ENCODE peak calls at places on chromosomes 12 and 14, in five cellular contexts. C, O, H, P and Z are unnamed samples.

GRCh38 chr14:69323266-69323966 is 63.5 kb downstream of the GALNT16 start:
- DNase-seq in C (no peak), O (no peak), P (no peak), H (no peak), Z (no peak)

GRCh38 chr12:59812716-59813115 is 216.9 kb downstream of the SLC16A7 start:
- DNase-seq in H (no peak), O (no peak), C (no peak), P (no peak), Z (no peak)

GRCh38 chr12:46886541-46887041 is 60.8 kb upstream of the SLC38A4 start:
- DNase-seq in H (no peak), P (no peak), O (no peak), C (no peak), Z (no peak)

GRCh38 chr14:69665596-69665995 is 54.2 kb downstream of the SUSD6 start:
- DNase-seq in O (no peak), C (no peak), H (no peak), P (no peak), Z (no peak)

GRCh38 chr12:45509187-45509586 is 220.3 kb upstream of the ARID2 start:
- DNase-seq in P (no peak), H (no peak), C (no peak), O (no peak), Z (no peak)

GRCh38 chr12:58529897-58530296 is 390.4 kb downstream of the LRIG3 start:
- DNase-seq in H (no peak), P (no peak), C (no peak), O (no peak), Z (no peak)

GRCh38 chr12:108328420-108328819 is 10.7 kb downstream of the CMKLR1 start:
- DNase-seq in C (no peak), H (no peak), O (no peak), P (no peak), Z (no peak)

GRCh38 chr12:9064815-9065606 is 50.7 kb downstream of the A2M start:
- DNase-seq in C (peak; percentile 67), H (no peak), O (peak; percentile 76), P (peak; percentile 76), Z (no peak)

GRCh38 chr12:30930238-30931010 is 3.9 kb downstream of the TSPAN11 start:
- DNase-seq in C (no peak), H (no peak), P (no peak), O (peak; percentile 27), Z (no peak)

GRCh38 chr12:103800252-103800771 is 40.7 kb downstream of the NT5DC3 start:
- DNase-seq in O (peak; percentile 83), P (no peak), H (peak; percentile 56), C (no peak), Z (peak; percentile 55)

GRCh38 chr14:104111301-104112112 is 26.0 kb downstream of the ASPG start:
- DNase-seq in C (peak; percentile 2), O (no peak), P (no peak), H (no peak), Z (no peak)

GRCh38 chr14:64232095-64232830 is 61.9 kb downstream of the ESR2 start:
- DNase-seq in H (no peak), P (no peak), O (no peak), C (no peak), Z (no peak)

GRCh38 chr14:102323102-102323501 is 3.6 kb downstream of the ZNF839 start:
- DNase-seq in C (no peak), P (no peak), O (peak; percentile 36), H (peak; percentile 77), Z (peak; percentile 14)